ENCODE peak calls at places on chromosomes 12 and 14, in seven cellular contexts. One of them, this sample, is unnamed.

GRCh38 chr14:93970589-93970966 is 5.8 kb downstream of the ASB2 start:
- DNase-seq in progenitor cell of endocrine pancreas: no peak
- DNase-seq in NAMALWA: peak; percentile 54
- DNase-seq in NK-92 treated with Interleukin-12 subunit alpha and Interleukin-12 subunit beta, amount 100 ng/mL, for 24 hours: peak; percentile 61
- DNase-seq in RWPE2: no peak
- DNase-seq in NCI-H146: no peak
- DNase-seq in activated CD4-positive, alpha-beta T cell treated with anti-CD3 and anti-CD28 coated beads, Interleukin-2, amount 50 U/mL, for 48 hours: peak; percentile 69
- DNase-seq in this sample: no peak

GRCh38 chr14:89236846-89237245 is 180.2 kb downstream of the FOXN3 start:
- DNase-seq in activated CD4-positive, alpha-beta T cell treated with anti-CD3 and anti-CD28 coated beads, Interleukin-2, amount 50 U/mL, for 48 hours: no peak
- DNase-seq in RWPE2: no peak
- DNase-seq in NK-92 treated with Interleukin-12 subunit alpha and Interleukin-12 subunit beta, amount 100 ng/mL, for 24 hours: no peak
- DNase-seq in NAMALWA: no peak
- DNase-seq in NCI-H146: no peak
- DNase-seq in progenitor cell of endocrine pancreas: no peak
- DNase-seq in this sample: no peak

GRCh38 chr12:130839770-130840355 is 813 bp upstream of the STX2 start:
- DNase-seq in NCI-H146: no peak
- DNase-seq in RWPE2: no peak
- DNase-seq in activated CD4-positive, alpha-beta T cell treated with anti-CD3 and anti-CD28 coated beads, Interleukin-2, amount 50 U/mL, for 48 hours: no peak
- DNase-seq in progenitor cell of endocrine pancreas: no peak
- DNase-seq in NK-92 treated with Interleukin-12 subunit alpha and Interleukin-12 subunit beta, amount 100 ng/mL, for 24 hours: no peak
- DNase-seq in NAMALWA: no peak
- DNase-seq in this sample: no peak

GRCh38 chr12:99249543-99249942 is 398.0 kb upstream of the GARIN6 start:
- DNase-seq in RWPE2: no peak
- DNase-seq in NCI-H146: no peak
- DNase-seq in NK-92 treated with Interleukin-12 subunit alpha and Interleukin-12 subunit beta, amount 100 ng/mL, for 24 hours: no peak
- DNase-seq in activated CD4-positive, alpha-beta T cell treated with anti-CD3 and anti-CD28 coated beads, Interleukin-2, amount 50 U/mL, for 48 hours: no peak
- DNase-seq in progenitor cell of endocrine pancreas: no peak
- DNase-seq in NAMALWA: no peak
- DNase-seq in this sample: no peak

GRCh38 chr12:54405573-54405972 is 13.5 kb downstream of the ITGA5 start:
- DNase-seq in progenitor cell of endocrine pancreas: no peak
- DNase-seq in activated CD4-positive, alpha-beta T cell treated with anti-CD3 and anti-CD28 coated beads, Interleukin-2, amount 50 U/mL, for 48 hours: no peak
- DNase-seq in RWPE2: no peak
- DNase-seq in NCI-H146: no peak
- DNase-seq in NAMALWA: no peak
- DNase-seq in NK-92 treated with Interleukin-12 subunit alpha and Interleukin-12 subunit beta, amount 100 ng/mL, for 24 hours: no peak
- DNase-seq in this sample: no peak

GRCh38 chr12:56688846-56689113 is 696 bp upstream of the PTGES3 start:
- DNase-seq in activated CD4-positive, alpha-beta T cell treated with anti-CD3 and anti-CD28 coated beads, Interleukin-2, amount 50 U/mL, for 48 hours: no peak
- DNase-seq in NAMALWA: no peak
- DNase-seq in NCI-H146: no peak
- DNase-seq in NK-92 treated with Interleukin-12 subunit alpha and Interleukin-12 subunit beta, amount 100 ng/mL, for 24 hours: no peak
- DNase-seq in RWPE2: no peak
- DNase-seq in progenitor cell of endocrine pancreas: no peak
- DNase-seq in this sample: no peak

GRCh38 chr14:58638231-58639205 is 756 bp downstream of the DACT1 start:
- DNase-seq in progenitor cell of endocrine pancreas: no peak
- DNase-seq in NCI-H146: peak; percentile 43
- DNase-seq in NK-92 treated with Interleukin-12 subunit alpha and Interleukin-12 subunit beta, amount 100 ng/mL, for 24 hours: no peak
- DNase-seq in activated CD4-positive, alpha-beta T cell treated with anti-CD3 and anti-CD28 coated beads, Interleukin-2, amount 50 U/mL, for 48 hours: peak; percentile 27
- DNase-seq in RWPE2: no peak
- DNase-seq in NAMALWA: no peak
- DNase-seq in this sample: peak; percentile 89

GRCh38 chr12:70576341-70577282 is 60.6 kb downstream of the PTPRB start:
- DNase-seq in progenitor cell of endocrine pancreas: no peak
- DNase-seq in RWPE2: no peak
- DNase-seq in NAMALWA: peak; percentile 76
- DNase-seq in activated CD4-positive, alpha-beta T cell treated with anti-CD3 and anti-CD28 coated beads, Interleukin-2, amount 50 U/mL, for 48 hours: no peak
- DNase-seq in NCI-H146: peak; percentile 61
- DNase-seq in NK-92 treated with Interleukin-12 subunit alpha and Interleukin-12 subunit beta, amount 100 ng/mL, for 24 hours: no peak
- DNase-seq in this sample: no peak